ENCODE peak calls at places on chromosomes 6 and 20, in five cellular contexts. U is GM13976; T is OCI-M1; D is BE2C; Y is stimulated activated naive CD8-positive, alpha-beta T cell treated with anti-CD3 and anti-CD28 coated beads, Interleukin-15, Interleukin-2, amounts not matched to agents 100 U/mL and 50 U/mL, for 24 hours. F is an unnamed sample.

GRCh38 chr20:62066983-62067433 is 1.3 kb upstream of the TAF4 start:
- DNase-seq in U (peak; percentile 70), T (no peak), D (no peak), Y (peak; percentile 35), F (no peak)

GRCh38 chr6:3789018-3789895 is 37.7 kb upstream of the PXDC1 start:
- DNase-seq in U (no peak), T (no peak), D (no peak), Y (no peak), F (no peak)

GRCh38 chr6:8930009-8930408 is 494.7 kb upstream of the SLC35B3 start:
- DNase-seq in U (no peak), T (no peak), D (no peak), Y (no peak), F (no peak)

GRCh38 chr20:1857403-1857941 is 37.7 kb upstream of the SIRPA start:
- DNase-seq in U (no peak), T (no peak), D (no peak), Y (no peak), F (no peak)

GRCh38 chr6:11459002-11459658 is 78.4 kb upstream of the TMEM170B start:
- DNase-seq in U (peak; percentile 53), T (no peak), D (no peak), Y (peak; percentile 37), F (no peak)

GRCh38 chr6:42758756-42759430 is 13.0 kb upstream of the TBCC start:
- DNase-seq in U (no peak), T (no peak), D (no peak), Y (no peak), F (no peak)

GRCh38 chr6:70221025-70221714 is 81.7 kb downstream of the COL9A1 start:
- DNase-seq in U (peak; percentile 50), T (peak; percentile 65), D (peak; percentile 33), Y (peak; percentile 5), F (no peak)

GRCh38 chr6:170176621-170177382 is 114.1 kb downstream of the DLL1 start:
- DNase-seq in U (no peak), T (no peak), D (no peak), Y (no peak), F (no peak)

F was measured in mesothelial cell of epicardium.